ENCODE peak calls at places on chromosome 22, in seven cellular contexts. M is K562; Q is GM12878; C is heart left ventricle; Y is CD8-positive, alpha-beta T cell; B is ovary; F is uterus. X is an unnamed sample.

GRCh38 chr22:43310798-43311197 is 32.4 kb downstream of the SCUBE1 start:
- DNase-seq in B (no peak), C (no peak), M (no peak), Q (no peak), F (no peak), Y (no peak), X (no peak)

GRCh38 chr22:49979587-49980264 is 19.2 kb downstream of the PIM3 start:
- DNase-seq in F (no peak), Y (no peak), Q (no peak), B (no peak), M (peak), C (no peak), X (no peak)

GRCh38 chr22:24497879-24498278 is 2.7 kb downstream of the UPB1 start:
- DNase-seq in B (no peak), Q (no peak), Y (no peak), C (no peak), M (no peak), F (no peak), X (no peak)

GRCh38 chr22:44331881-44332714 is 19.3 kb upstream of the SHISAL1 start:
- DNase-seq in Q (no peak), Y (no peak), M (no peak), B (no peak), C (peak), F (peak), X (no peak)

GRCh38 chr22:25099202-25099601 is 100.5 kb upstream of the CRYBB3 start:
- DNase-seq in B (no peak), C (no peak), M (no peak), Y (no peak), F (no peak), Q (no peak), X (no peak)

GRCh38 chr22:25702046-25702445 is 39.9 kb upstream of the MYO18B start:
- DNase-seq in Q (no peak), M (no peak), F (no peak), B (no peak), Y (no peak), C (no peak), X (no peak)

GRCh38 chr22:50526849-50527801 is 1.7 kb upstream of the SCO2 start:
- DNase-seq in Y (no peak), Q (no peak), F (peak), C (peak), B (peak), M (peak), X (no peak)

GRCh38 chr22:42365942-42366660 is 66.1 kb downstream of the NFAM1 start:
- DNase-seq in B (no peak), Q (no peak), Y (no peak), M (no peak), C (no peak), F (no peak), X (no peak)

GRCh38 chr22:40484906-40485660 is 114.7 kb downstream of the SGSM3 start:
- DNase-seq in B (no peak), M (no peak), Y (no peak), F (no peak), Q (no peak), C (no peak), X (no peak)

GRCh38 chr22:36151006-36151595 is 9.5 kb downstream of the APOL3 start:
- DNase-seq in F (no peak), C (no peak), M (no peak), Y (no peak), Q (no peak), B (no peak), X (no peak)

GRCh38 chr22:47801541-47802245 is 1039.2 kb downstream of the TBC1D22A start:
- DNase-seq in F (no peak), M (no peak), Y (no peak), B (no peak), C (no peak), Q (no peak), X (no peak)

GRCh38 chr22:44202261-44202789 is 21.6 kb downstream of the PARVG start:
- DNase-seq in C (no peak), F (no peak), Y (no peak), M (no peak), Q (no peak), B (peak), X (no peak)

GRCh38 chr22:32829451-32829851 is 27.9 kb downstream of the TIMP3 start:
- DNase-seq in Q (no peak), C (no peak), Y (no peak), F (no peak), B (no peak), M (no peak), X (no peak)

GRCh38 chr22:46596819-46597218 is 23.4 kb upstream of the GRAMD4 start:
- DNase-seq in M (no peak), Q (no peak), B (no peak), Y (no peak), C (no peak), F (no peak), X (no peak)
- TF ChIP-seq CTCF in M (no peak), Q (no peak), B (no peak), Y (no peak), C (no peak), F (no peak), X (no peak)

DNA sequence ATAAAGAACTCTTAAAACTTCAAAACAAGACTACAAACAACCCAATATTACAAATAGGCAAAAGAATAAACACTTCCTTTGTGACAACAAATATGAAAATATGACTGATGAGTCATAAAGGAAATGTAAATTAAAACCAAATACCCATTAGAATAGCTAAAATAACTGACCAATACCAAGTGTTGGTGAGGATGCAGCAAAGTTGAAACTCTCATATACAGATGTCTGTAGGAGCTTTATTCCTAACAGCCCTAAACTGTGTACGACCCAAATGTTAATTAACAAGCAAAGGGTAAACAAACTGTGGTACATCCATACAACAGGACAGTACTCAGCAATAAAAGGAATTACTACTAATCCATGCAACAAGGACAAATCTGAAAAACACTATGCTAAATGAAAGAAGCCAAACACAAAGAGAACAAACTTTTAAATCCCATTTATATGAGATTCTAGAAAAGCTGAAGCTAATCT is 43.0 kb downstream of the MAPK1 start:
- DNase-seq in Y (no peak), M (no peak), B (no peak), F (no peak), C (no peak), Q (no peak), X (no peak)
- H3K27ac ChIP-seq in Y (no peak), M (no peak), B (no peak), F (no peak), C (no peak), Q (no peak), X (no peak)

DNA sequence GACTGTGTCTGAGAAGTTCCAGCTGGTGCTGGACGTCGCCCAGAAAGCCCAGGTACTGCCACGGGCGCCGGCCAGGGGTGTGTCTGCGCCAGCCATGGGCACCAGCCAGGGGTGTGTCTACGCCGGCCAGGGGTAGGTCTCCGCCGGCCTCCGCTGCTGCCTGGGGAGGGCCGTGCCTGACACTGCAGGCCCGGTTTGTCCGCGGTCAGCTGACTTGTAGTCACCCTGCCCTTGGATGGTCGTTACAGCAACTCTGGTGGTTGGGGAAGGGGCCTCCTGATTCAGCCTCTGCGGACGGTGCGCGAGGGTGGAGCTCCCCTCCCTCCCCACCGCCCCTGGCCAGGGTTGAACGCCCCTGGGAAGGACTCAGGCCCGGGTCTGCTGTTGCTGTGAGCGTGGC is 47.9 kb downstream of the GRAMD4 start:
- DNase-seq in Y (no peak), B (no peak), C (no peak), F (no peak), Q (no peak), M (no peak), X (no peak)
- H3K4me3 ChIP-seq in Y (no peak), B (no peak), C (no peak), F (no peak), Q (no peak), M (no peak), X (no peak)

DNA sequence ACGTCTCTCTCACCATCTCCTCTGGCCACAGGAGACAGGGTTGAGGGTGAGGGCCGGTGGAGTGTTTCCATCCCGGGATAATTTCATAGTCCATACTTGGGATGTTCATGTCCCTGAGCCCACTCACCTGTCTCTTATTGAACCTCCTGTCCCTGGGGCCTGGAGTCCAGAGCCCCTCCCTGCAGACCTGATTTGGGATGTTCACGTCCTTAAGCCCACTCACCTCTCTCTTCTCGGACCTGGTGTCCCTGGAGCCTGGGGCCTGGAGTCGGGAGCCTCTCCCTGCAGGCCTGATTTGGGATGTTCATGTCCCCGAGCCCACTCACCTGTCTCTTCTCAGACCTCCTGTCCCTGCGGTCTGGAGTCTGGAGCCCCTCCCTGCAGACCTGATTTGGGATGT is 868.2 kb downstream of the BRD1 start:
- DNase-seq in F (no peak), M (no peak), B (no peak), Y (no peak), Q (no peak), C (no peak), X (no peak)
- TF ChIP-seq CTCF in F (no peak), M (no peak), B (no peak), Y (no peak), Q (no peak), C (no peak), X (no peak)

DNA sequence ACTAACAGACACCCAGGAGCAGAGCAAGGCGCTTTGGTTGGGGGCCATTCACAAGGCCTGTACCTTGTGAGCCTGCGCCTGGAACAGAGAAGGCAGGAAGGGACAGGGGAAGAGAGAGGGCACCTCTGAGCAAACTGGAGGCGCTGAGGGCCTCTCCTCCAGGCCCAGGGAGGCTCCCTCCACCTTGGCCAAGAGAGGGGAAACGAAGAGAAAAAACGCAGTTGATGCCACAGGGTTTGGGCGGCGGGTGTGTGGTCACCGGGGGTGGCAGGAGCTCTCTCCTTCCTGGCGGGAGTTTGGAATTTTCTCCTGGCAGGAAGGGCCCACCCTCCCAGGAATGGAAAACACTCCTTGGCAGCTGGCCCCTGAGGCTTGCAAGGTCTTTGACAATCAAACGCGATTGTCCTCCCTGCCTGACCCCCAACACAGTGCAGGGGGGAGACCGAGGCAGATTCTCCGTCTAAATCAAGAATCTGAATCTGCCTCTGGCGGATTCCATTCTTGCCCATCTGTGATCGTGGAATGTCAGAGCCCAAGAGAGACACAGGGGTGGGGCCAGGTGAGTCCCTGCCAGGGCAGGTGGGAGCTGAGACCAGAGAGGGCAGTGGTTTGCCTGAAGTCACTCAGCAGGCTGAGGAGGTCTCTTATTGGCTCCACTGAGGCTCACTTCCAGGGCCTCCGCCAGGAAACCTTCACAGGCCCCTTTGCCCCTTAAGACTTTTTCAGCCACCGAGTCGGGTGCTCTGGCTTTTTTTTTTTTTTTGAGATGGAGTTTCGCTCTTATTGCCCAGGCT is 21.0 kb downstream of the RPL3 start:
- DNase-seq in C (peak), Y (no peak), F (no peak), B (no peak), M (no peak), Q (no peak), X (no peak)
- H3K27ac ChIP-seq in C (peak), Y (no peak), F (peak), B (no peak), M (no peak), Q (no peak), X (peak)

GRCh38 chr22:39170825-39171622 is 18.5 kb upstream of the CBX7 start:
- DNase-seq in Q (peak), Y (peak), F (peak), B (peak), C (peak), M (peak), X (peak)
- H3K4me3 ChIP-seq in Q (no peak), Y (peak), F (no peak), B (no peak), C (no peak), M (no peak), X (peak)

GRCh38 chr22:37260396-37260795 is 16.3 kb upstream of the RAC2 start:
- DNase-seq in M (no peak), C (no peak), F (no peak), B (no peak), Y (no peak), Q (no peak), X (no peak)

GRCh38 chr22:37259540-37260029 is 15.5 kb upstream of the RAC2 start:
- DNase-seq in Q (no peak), Y (no peak), B (no peak), M (peak), F (no peak), C (no peak), X (no peak)

GRCh38 chr22:37260939-37261338 is 16.9 kb upstream of the RAC2 start:
- DNase-seq in Q (no peak), M (peak), C (peak), B (peak), Y (no peak), F (no peak), X (no peak)

GRCh38 chr22:37263966-37264887 is 18.1 kb upstream of the CYTH4 start:
- DNase-seq in C (no peak), B (no peak), F (no peak), Y (no peak), Q (no peak), M (no peak), X (no peak)

DNA sequence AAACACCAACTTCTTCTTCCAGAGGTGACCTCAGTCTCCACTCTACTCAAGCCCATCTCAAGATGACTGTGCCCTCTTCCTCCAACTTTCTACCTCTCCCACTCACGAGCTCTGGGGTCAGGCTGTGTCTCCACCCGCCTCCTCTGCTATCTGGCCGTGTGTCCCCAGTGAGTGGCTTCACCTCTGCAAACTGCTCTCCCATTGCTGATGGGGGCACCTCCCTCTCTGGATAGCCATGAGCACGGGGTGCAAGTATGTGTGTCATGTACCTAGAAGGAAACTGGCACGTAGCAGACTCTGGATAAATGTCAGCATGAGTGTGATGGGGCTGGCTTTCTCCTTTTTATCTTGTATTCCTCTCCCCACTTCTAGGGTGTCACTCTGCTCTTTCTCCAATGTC is 18.3 kb upstream of the RAC2 start:
- DNase-seq in F (no peak), Y (no peak), B (no peak), M (no peak), C (no peak), Q (no peak), X (no peak)
- TF ChIP-seq CTCF in F (no peak), Y (no peak), B (no peak), M (no peak), C (no peak), Q (no peak), X (no peak)

DNA sequence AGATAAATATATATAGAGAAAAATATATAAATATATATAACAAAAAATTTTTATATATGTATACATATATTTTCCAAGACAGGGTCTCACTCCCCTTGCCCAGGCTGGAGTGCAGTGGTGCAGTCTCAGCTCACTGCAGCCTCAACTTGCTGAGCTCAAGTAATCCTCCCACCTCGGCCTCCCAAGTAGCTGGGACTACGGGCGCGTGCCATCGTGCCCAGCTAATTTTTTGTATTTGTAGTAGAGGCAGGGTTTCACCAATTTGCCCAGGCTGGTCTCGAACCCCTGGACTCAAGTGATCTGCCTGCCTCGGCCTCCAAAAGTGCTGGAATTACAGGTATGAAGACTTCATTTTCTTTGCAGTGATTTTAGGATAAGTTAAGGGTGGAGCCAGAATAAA is 38.9 kb upstream of the SEPTIN5 start:
- DNase-seq in C (no peak), F (no peak), M (no peak), B (no peak), Y (no peak), Q (no peak), X (no peak)
- H3K27ac ChIP-seq in C (no peak), F (no peak), M (no peak), B (no peak), Y (no peak), Q (no peak), X (no peak)